ENCODE peak calls at places on chromosome 11, in ten cellular contexts. Z, E, S, X, I, R, D, B, Q and G are unnamed samples. For H3K4me1, the result is how much of the 10 kb centered on the place peaks cover.

GRCh38 chr11:101880208-101880607 is 34.6 kb upstream of the CEP126 start:
- DNase-seq in Z (no peak), E (peak), S (no peak), X (no peak), I (no peak), R (peak), D (peak), B (no peak), Q (peak), G (peak)

GRCh38 chr11:25453471-25453870 is 878.5 kb upstream of the ANO3 start:
- DNase-seq in Z (no peak), E (no peak), S (no peak), X (no peak), I (no peak), R (no peak), D (no peak), B (no peak), Q (no peak), G (no peak)

GRCh38 chr11:2789331-2789730 is 89.5 kb upstream of the KCNQ1OT1 start:
- DNase-seq in Z (no peak), E (no peak), S (peak), X (peak), I (peak), R (no peak), D (no peak), B (peak), Q (no peak), G (no peak)

GRCh38 chr11:125376117-125376516 is 119.9 kb downstream of the FEZ1 start:
- DNase-seq in Z (no peak), E (no peak), S (peak), X (no peak), I (peak), R (peak), D (no peak), B (no peak), Q (peak), G (no peak)

GRCh38 chr11:123020968-123021367 is 39.3 kb upstream of the BSX start:
- DNase-seq in Z (no peak), E (peak), S (no peak), X (no peak), I (no peak), R (peak), D (peak), B (no peak), Q (no peak), G (peak)

GRCh38 chr11:19451609-19452008 is 210.9 kb upstream of the E2F8 start:
- DNase-seq in Z (no peak), E (no peak), S (peak), X (no peak), I (no peak), R (no peak), D (no peak), B (no peak), Q (no peak), G (no peak)

GRCh38 chr11:114366331-114367243 is 33.7 kb downstream of the C11orf71 start:
- DNase-seq in Z (no peak), E (peak), S (no peak), X (no peak), I (no peak), R (peak), D (no peak), B (no peak), Q (no peak), G (peak)

GRCh38 chr11:102810943-102811528 is 13.1 kb upstream of the MMP1 start:
- DNase-seq in Z (no peak), E (peak), S (no peak), X (no peak), I (no peak), R (peak), D (no peak), B (no peak), Q (no peak), G (peak)

GRCh38 chr11:32829157-32829679 is 509 bp upstream of the PRRG4 start:
- DNase-seq in Z (no peak), E (peak), S (no peak), X (no peak), I (no peak), R (no peak), D (no peak), B (no peak), Q (no peak), G (no peak)

GRCh38 chr11:35011389-35011788 is 95.0 kb downstream of the PDHX start:
- DNase-seq in Z (no peak), E (no peak), S (no peak), X (no peak), I (no peak), R (peak), D (no peak), B (no peak), Q (no peak), G (no peak)

GRCh38 chr11:44017443-44018126 is 30.2 kb upstream of the ACCSL start:
- DNase-seq in Z (no peak), E (no peak), S (peak), X (no peak), I (no peak), R (no peak), D (no peak), B (no peak), Q (no peak), G (no peak)

GRCh38 chr11:119999220-119999619 is 138.7 kb downstream of the TRIM29 start:
- DNase-seq in Z (no peak), E (no peak), S (no peak), X (no peak), I (no peak), R (no peak), D (peak), B (no peak), Q (no peak), G (no peak)

GRCh38 chr11:66568124-66568916 is at the start of gene CTSF:
- DNase-seq in Z (no peak), E (peak), S (peak), X (peak), I (peak), R (peak), D (no peak), B (peak), Q (peak), G (no peak)

GRCh38 chr11:44456544-44457270 is 108.8 kb upstream of the CD82 start:
- DNase-seq in Z (no peak), E (no peak), S (no peak), X (no peak), I (no peak), R (no peak), D (no peak), B (no peak), Q (no peak), G (peak)

GRCh38 chr11:20417771-20418170 is 30.3 kb downstream of the PRMT3 start:
- DNase-seq in Z (no peak), E (no peak), S (no peak), X (no peak), I (no peak), R (no peak), D (no peak), B (no peak), Q (no peak), G (no peak)

GRCh38 chr11:68043349-68044144 is 4.7 kb downstream of the TCIRG1 start:
- DNase-seq in Z (no peak), E (no peak), S (no peak), X (peak), I (no peak), R (peak), D (no peak), B (peak), Q (peak), G (peak)

GRCh38 chr11:72045849-72046248 is 34.5 kb downstream of the NUMA1 start:
- DNase-seq in Z (no peak), E (no peak), S (no peak), X (no peak), I (no peak), R (no peak), D (no peak), B (no peak), Q (no peak), G (no peak)

GRCh38 chr11:115911656-115912055 is 407.4 kb upstream of the CADM1 start:
- DNase-seq in Z (no peak), E (no peak), S (no peak), X (no peak), I (no peak), R (peak), D (no peak), B (no peak), Q (no peak), G (no peak)

GRCh38 chr11:67117176-67117575 is 1.9 kb upstream of the KDM2A start:
- DNase-seq in Z (no peak), E (no peak), S (no peak), X (no peak), I (no peak), R (no peak), D (no peak), B (no peak), Q (no peak), G (no peak)

GRCh38 chr11:111426615-111427014 is 47.5 kb upstream of the POU2AF1 start:
- DNase-seq in Z (no peak), E (no peak), S (no peak), X (no peak), I (no peak), R (no peak), D (no peak), B (no peak), Q (no peak), G (no peak)

GRCh38 chr11:79219186-79220045 is 221.4 kb downstream of the TENM4 start:
- DNase-seq in Z (no peak), E (no peak), S (no peak), X (no peak), I (no peak), R (peak), D (no peak), B (no peak), Q (no peak), G (no peak)

GRCh38 chr11:2944953-2945756 is 15.9 kb upstream of the PHLDA2 start:
- DNase-seq in Z (peak), E (peak), S (peak), X (peak), I (peak), R (peak), D (no peak), B (peak), Q (peak), G (no peak)

GRCh38 chr11:125235006-125235405 is 70.5 kb downstream of the PKNOX2 start:
- DNase-seq in Z (no peak), E (no peak), S (no peak), X (no peak), I (no peak), R (no peak), D (no peak), B (no peak), Q (no peak), G (no peak)

DNA sequence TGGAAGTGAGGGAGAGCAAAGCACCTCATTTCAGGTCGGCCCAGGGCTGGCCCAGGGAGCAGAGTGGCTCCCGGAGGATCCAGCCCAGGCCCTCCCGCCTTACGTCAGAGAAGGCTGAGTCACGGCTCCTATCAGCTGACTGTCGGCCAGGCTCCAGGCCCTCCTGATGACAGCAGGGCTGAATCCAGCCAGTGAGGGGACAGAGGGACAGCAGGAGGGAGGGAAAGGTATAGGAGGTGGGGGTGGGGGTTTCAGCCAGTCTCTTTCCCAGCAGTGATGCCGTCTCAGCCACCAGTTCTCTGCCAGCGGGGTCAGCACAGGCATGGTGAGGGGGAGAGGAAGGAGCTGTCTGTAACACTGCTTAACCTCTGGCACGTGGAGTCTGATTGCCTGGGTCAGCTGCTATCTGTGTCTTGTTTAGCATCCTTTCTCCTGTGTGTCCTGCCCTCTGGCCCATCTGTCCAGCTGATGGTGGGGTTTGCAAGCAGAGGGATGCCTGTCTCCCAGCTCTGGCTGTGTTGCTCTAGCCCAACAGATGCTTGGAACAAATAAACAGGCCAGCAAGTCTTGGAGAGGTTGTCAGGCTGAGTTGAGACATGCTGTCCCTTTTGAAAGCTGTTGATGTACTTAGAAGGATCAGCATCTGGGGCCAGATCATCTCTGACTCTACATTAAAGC is 74.0 kb downstream of the ADAMTS15 start:
- DNase-seq in Z (no peak), E (peak), S (peak), X (peak), I (peak), R (peak), D (no peak), B (peak), Q (peak), G (peak)
- H3K4me1 ChIP-seq in Z (under half), E (under half), S (half or more), X (under half), I (under half), R (under half), D (under half), B (under half), Q (under half), G (under half)

GRCh38 chr11:3969200-3969599 is 113.7 kb downstream of the STIM1 start:
- DNase-seq in Z (no peak), E (no peak), S (no peak), X (no peak), I (no peak), R (no peak), D (no peak), B (no peak), Q (no peak), G (no peak)

GRCh38 chr11:3969613-3970012 is 114.1 kb downstream of the STIM1 start:
- DNase-seq in Z (no peak), E (no peak), S (no peak), X (no peak), I (no peak), R (no peak), D (no peak), B (no peak), Q (no peak), G (no peak)

GRCh38 chr11:3970101-3970500 is 114.6 kb downstream of the STIM1 start:
- DNase-seq in Z (no peak), E (no peak), S (no peak), X (no peak), I (no peak), R (no peak), D (no peak), B (no peak), Q (no peak), G (no peak)

GRCh38 chr11:3972431-3972830 is 117.0 kb downstream of the STIM1 start:
- DNase-seq in Z (no peak), E (no peak), S (no peak), X (no peak), I (no peak), R (no peak), D (no peak), B (no peak), Q (no peak), G (no peak)

DNA sequence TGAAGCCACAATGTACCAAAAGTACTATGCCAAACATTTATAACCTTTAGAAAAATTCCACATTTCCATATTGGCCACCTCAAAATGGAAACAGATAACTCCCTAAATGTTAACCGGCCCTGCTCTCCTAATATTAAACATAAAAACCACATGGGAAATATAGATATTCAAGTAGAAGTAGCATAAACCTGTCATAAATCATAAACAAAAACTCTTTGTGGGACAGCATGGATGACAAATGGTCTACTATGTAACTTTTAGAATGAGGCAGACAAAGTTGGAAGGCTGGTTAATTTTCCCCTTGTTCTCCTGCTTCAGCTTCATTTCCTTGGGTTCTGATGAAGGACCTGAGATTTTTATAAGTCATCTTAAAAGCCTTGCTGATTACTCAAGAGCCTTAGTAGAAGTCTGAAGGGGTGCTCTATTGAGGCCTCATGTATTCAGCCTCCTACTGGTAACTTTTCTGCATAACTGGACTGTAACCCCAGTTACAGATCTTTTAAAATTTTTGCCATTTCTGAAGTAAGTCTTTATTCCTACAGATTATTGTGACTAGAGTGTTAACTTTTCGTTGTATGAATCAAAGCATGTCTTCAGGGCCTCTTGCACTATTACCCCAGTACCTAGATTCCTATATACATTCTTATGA is 116.4 kb downstream of the STIM1 start:
- DNase-seq in Z (no peak), E (no peak), S (no peak), X (no peak), I (no peak), R (no peak), D (no peak), B (no peak), Q (no peak), G (no peak)
- TF ChIP-seq CTCF in Z (no peak), E (no peak), S (no peak), X (no peak), I (no peak), R (peak), D (peak), B (no peak), Q (no peak), G (no peak)

DNA sequence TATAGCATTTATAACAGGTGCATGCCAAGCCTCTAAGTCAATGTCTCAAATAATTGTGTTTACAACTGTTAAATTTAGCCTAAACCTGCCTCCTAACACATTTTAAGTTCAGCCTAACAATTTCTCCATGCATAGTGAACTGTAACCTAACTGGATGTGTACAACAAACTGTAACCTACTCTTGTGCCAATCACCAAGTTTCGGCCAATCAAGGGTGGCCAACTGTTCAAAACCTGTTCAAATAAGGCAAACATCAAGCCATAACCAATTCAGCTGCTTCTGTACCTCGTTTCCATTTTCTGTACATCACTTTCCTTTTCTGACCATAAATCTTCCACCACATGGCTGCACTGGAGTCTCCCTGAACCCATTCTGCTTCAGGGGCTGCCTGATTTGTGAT is 45.4 kb downstream of the PIK3C2A start:
- DNase-seq in Z (no peak), E (no peak), S (no peak), X (no peak), I (no peak), R (no peak), D (no peak), B (no peak), Q (no peak), G (no peak)
- H3K4me1 ChIP-seq in Z (under half), E (half or more), S (under half), X (under half), I (under half), R (under half), D (under half), B (under half), Q (under half), G (under half)

GRCh38 chr11:69442807-69443137 is 38.7 kb upstream of the LINC01488 start:
- DNase-seq in Z (no peak), E (no peak), S (no peak), X (peak), I (no peak), R (peak), D (no peak), B (no peak), Q (peak), G (peak)

GRCh38 chr11:69443968-69444364 is 37.5 kb upstream of the LINC01488 start:
- DNase-seq in Z (no peak), E (peak), S (peak), X (no peak), I (no peak), R (peak), D (no peak), B (no peak), Q (no peak), G (no peak)

GRCh38 chr11:69443138-69443967 is 38.1 kb upstream of the LINC01488 start:
- DNase-seq in Z (peak), E (peak), S (peak), X (peak), I (peak), R (peak), D (no peak), B (peak), Q (peak), G (peak)

GRCh38 chr11:69440876-69441275 is 40.6 kb upstream of the LINC01488 start:
- DNase-seq in Z (no peak), E (no peak), S (no peak), X (peak), I (no peak), R (no peak), D (no peak), B (no peak), Q (no peak), G (no peak)

GRCh38 chr11:69442012-69442806 is 39.3 kb upstream of the LINC01488 start:
- DNase-seq in Z (no peak), E (no peak), S (no peak), X (peak), I (no peak), R (peak), D (no peak), B (no peak), Q (no peak), G (peak)
- TF ChIP-seq CTCF in Z (no peak), E (no peak), S (no peak), X (no peak), I (no peak), R (no peak), D (no peak), B (no peak), Q (no peak), G (peak)

GRCh38 chr11:96238563-96239166 is 104.3 kb downstream of the MAML2 start:
- DNase-seq in Z (no peak), E (no peak), S (no peak), X (no peak), I (no peak), R (peak), D (no peak), B (no peak), Q (no peak), G (no peak)

GRCh38 chr11:96237759-96238158 is 105.2 kb downstream of the MAML2 start:
- DNase-seq in Z (no peak), E (no peak), S (no peak), X (no peak), I (no peak), R (no peak), D (no peak), B (no peak), Q (no peak), G (no peak)

GRCh38 chr11:96242971-96243647 is 99.9 kb downstream of the MAML2 start:
- DNase-seq in Z (peak), E (peak), S (peak), X (peak), I (peak), R (peak), D (no peak), B (peak), Q (peak), G (peak)

GRCh38 chr11:96242191-96242845 is 100.7 kb downstream of the MAML2 start:
- DNase-seq in Z (no peak), E (no peak), S (no peak), X (no peak), I (no peak), R (no peak), D (peak), B (no peak), Q (no peak), G (no peak)

GRCh38 chr11:96241351-96241841 is 101.6 kb downstream of the MAML2 start:
- DNase-seq in Z (no peak), E (no peak), S (no peak), X (no peak), I (peak), R (no peak), D (peak), B (no peak), Q (no peak), G (peak)
- H3K4me1 ChIP-seq in Z (under half), E (under half), S (under half), X (under half), I (under half), R (under half), D (under half), B (under half), Q (under half), G (under half)

GRCh38 chr11:86571273-86571948 is 101.0 kb downstream of the ME3 start:
- DNase-seq in Z (peak), E (peak), S (no peak), X (no peak), I (no peak), R (no peak), D (no peak), B (no peak), Q (no peak), G (peak)
- TF ChIP-seq CTCF in Z (peak), E (peak), S (peak), X (no peak), I (no peak), R (no peak), D (peak), B (peak), Q (no peak), G (peak)

GRCh38 chr11:12137005-12137690 is 26.8 kb downstream of the MICAL2 start:
- DNase-seq in Z (no peak), E (no peak), S (no peak), X (no peak), I (peak), R (no peak), D (no peak), B (peak), Q (no peak), G (no peak)

GRCh38 chr11:12132790-12133145 is 22.4 kb downstream of the MICAL2 start:
- DNase-seq in Z (no peak), E (no peak), S (no peak), X (no peak), I (no peak), R (no peak), D (no peak), B (no peak), Q (no peak), G (peak)

GRCh38 chr11:12134239-12134590 is 23.8 kb downstream of the MICAL2 start:
- DNase-seq in Z (no peak), E (no peak), S (no peak), X (no peak), I (no peak), R (no peak), D (no peak), B (peak), Q (no peak), G (no peak)

GRCh38 chr11:12133539-12134238 is 23.3 kb downstream of the MICAL2 start:
- DNase-seq in Z (no peak), E (no peak), S (no peak), X (no peak), I (no peak), R (no peak), D (no peak), B (no peak), Q (no peak), G (no peak)

GRCh38 chr11:12135185-12135584 is 24.8 kb downstream of the MICAL2 start:
- DNase-seq in Z (no peak), E (no peak), S (no peak), X (no peak), I (no peak), R (no peak), D (no peak), B (no peak), Q (no peak), G (no peak)
- H3K4me1 ChIP-seq in Z (under half), E (under half), S (half or more), X (under half), I (under half), R (under half), D (under half), B (under half), Q (under half), G (under half)